ENCODE peak calls at places on chromosome 14, in six cellular contexts. One of them, this sample, is unnamed.

GRCh38 chr14:104967414-104968152 is 10.6 kb downstream of the AHNAK2 start:
- DNase-seq in LoVo: no peak
- DNase-seq in stimulated activated CD4-positive, alpha-beta T cell treated with anti-CD3 and anti-CD28 coated beads, Interleukin-2, amount 100 ng/mL, for 48 hours: no peak
- DNase-seq in SJSA1: no peak
- DNase-seq in esophagus squamous epithelium: no peak
- DNase-seq in NCI-H1417: no peak
- DNase-seq in this sample: peak

GRCh38 chr14:58637040-58637390 is 747 bp upstream of the DACT1 start:
- DNase-seq in esophagus squamous epithelium: no peak
- DNase-seq in LoVo: no peak
- DNase-seq in SJSA1: peak
- DNase-seq in stimulated activated CD4-positive, alpha-beta T cell treated with anti-CD3 and anti-CD28 coated beads, Interleukin-2, amount 100 ng/mL, for 48 hours: no peak
- DNase-seq in NCI-H1417: no peak
- DNase-seq in this sample: peak

GRCh38 chr14:95265106-95266094 is 54.3 kb downstream of the CLMN start:
- DNase-seq in SJSA1: peak
- DNase-seq in NCI-H1417: peak
- DNase-seq in LoVo: peak
- DNase-seq in stimulated activated CD4-positive, alpha-beta T cell treated with anti-CD3 and anti-CD28 coated beads, Interleukin-2, amount 100 ng/mL, for 48 hours: peak
- DNase-seq in esophagus squamous epithelium: no peak
- DNase-seq in this sample: no peak

GRCh38 chr14:83799230-83799629 is 1730.7 kb upstream of the FLRT2 start:
- DNase-seq in esophagus squamous epithelium: no peak
- DNase-seq in stimulated activated CD4-positive, alpha-beta T cell treated with anti-CD3 and anti-CD28 coated beads, Interleukin-2, amount 100 ng/mL, for 48 hours: no peak
- DNase-seq in LoVo: no peak
- DNase-seq in SJSA1: no peak
- DNase-seq in NCI-H1417: no peak
- DNase-seq in this sample: no peak

GRCh38 chr14:78403278-78403815 is 233.2 kb downstream of the NRXN3 start:
- DNase-seq in esophagus squamous epithelium: no peak
- DNase-seq in SJSA1: no peak
- DNase-seq in stimulated activated CD4-positive, alpha-beta T cell treated with anti-CD3 and anti-CD28 coated beads, Interleukin-2, amount 100 ng/mL, for 48 hours: no peak
- DNase-seq in LoVo: no peak
- DNase-seq in NCI-H1417: no peak
- DNase-seq in this sample: no peak

GRCh38 chr14:103890052-103890371 is 38.2 kb upstream of the TDRD9 start:
- DNase-seq in stimulated activated CD4-positive, alpha-beta T cell treated with anti-CD3 and anti-CD28 coated beads, Interleukin-2, amount 100 ng/mL, for 48 hours: no peak
- DNase-seq in NCI-H1417: no peak
- DNase-seq in LoVo: no peak
- DNase-seq in esophagus squamous epithelium: no peak
- DNase-seq in SJSA1: no peak
- DNase-seq in this sample: no peak

GRCh38 chr14:71604231-71604630 is 328.0 kb upstream of the RGS6 start:
- DNase-seq in esophagus squamous epithelium: no peak
- DNase-seq in LoVo: no peak
- DNase-seq in NCI-H1417: no peak
- DNase-seq in SJSA1: no peak
- DNase-seq in stimulated activated CD4-positive, alpha-beta T cell treated with anti-CD3 and anti-CD28 coated beads, Interleukin-2, amount 100 ng/mL, for 48 hours: no peak
- DNase-seq in this sample: no peak

GRCh38 chr14:99127651-99128167 is 144.3 kb downstream of the BCL11B start:
- DNase-seq in LoVo: no peak
- DNase-seq in NCI-H1417: no peak
- DNase-seq in esophagus squamous epithelium: no peak
- DNase-seq in stimulated activated CD4-positive, alpha-beta T cell treated with anti-CD3 and anti-CD28 coated beads, Interleukin-2, amount 100 ng/mL, for 48 hours: no peak
- DNase-seq in SJSA1: peak
- DNase-seq in this sample: peak

GRCh38 chr14:60111732-60112131 is 20.0 kb downstream of the PCNX4 start:
- DNase-seq in stimulated activated CD4-positive, alpha-beta T cell treated with anti-CD3 and anti-CD28 coated beads, Interleukin-2, amount 100 ng/mL, for 48 hours: no peak
- DNase-seq in NCI-H1417: no peak
- DNase-seq in LoVo: no peak
- DNase-seq in esophagus squamous epithelium: no peak
- DNase-seq in SJSA1: no peak
- DNase-seq in this sample: no peak

GRCh38 chr14:96176811-96177211 is 27.8 kb upstream of the BDKRB2 start:
- DNase-seq in NCI-H1417: no peak
- DNase-seq in LoVo: no peak
- DNase-seq in SJSA1: no peak
- DNase-seq in esophagus squamous epithelium: no peak
- DNase-seq in stimulated activated CD4-positive, alpha-beta T cell treated with anti-CD3 and anti-CD28 coated beads, Interleukin-2, amount 100 ng/mL, for 48 hours: no peak
- DNase-seq in this sample: peak

GRCh38 chr14:70901218-70901772 is 6.0 kb upstream of the PCNX1 start:
- DNase-seq in esophagus squamous epithelium: no peak
- DNase-seq in stimulated activated CD4-positive, alpha-beta T cell treated with anti-CD3 and anti-CD28 coated beads, Interleukin-2, amount 100 ng/mL, for 48 hours: no peak
- DNase-seq in NCI-H1417: no peak
- DNase-seq in LoVo: no peak
- DNase-seq in SJSA1: no peak
- DNase-seq in this sample: no peak

GRCh38 chr14:59484611-59485174 is 376 bp downstream of the JKAMP start:
- DNase-seq in LoVo: peak
- DNase-seq in esophagus squamous epithelium: no peak
- DNase-seq in stimulated activated CD4-positive, alpha-beta T cell treated with anti-CD3 and anti-CD28 coated beads, Interleukin-2, amount 100 ng/mL, for 48 hours: no peak
- DNase-seq in NCI-H1417: no peak
- DNase-seq in SJSA1: no peak
- DNase-seq in this sample: no peak

GRCh38 chr14:104400355-104400754 is 179.2 kb upstream of the C14orf180 start:
- DNase-seq in esophagus squamous epithelium: no peak
- DNase-seq in LoVo: no peak
- DNase-seq in SJSA1: no peak
- DNase-seq in stimulated activated CD4-positive, alpha-beta T cell treated with anti-CD3 and anti-CD28 coated beads, Interleukin-2, amount 100 ng/mL, for 48 hours: no peak
- DNase-seq in NCI-H1417: no peak
- DNase-seq in this sample: no peak

GRCh38 chr14:75542585-75543091 is 20.4 kb downstream of the BATF start:
- DNase-seq in NCI-H1417: no peak
- DNase-seq in esophagus squamous epithelium: peak
- DNase-seq in SJSA1: no peak
- DNase-seq in LoVo: no peak
- DNase-seq in stimulated activated CD4-positive, alpha-beta T cell treated with anti-CD3 and anti-CD28 coated beads, Interleukin-2, amount 100 ng/mL, for 48 hours: peak
- DNase-seq in this sample: peak

GRCh38 chr14:31268216-31268615 is 60.6 kb upstream of the HECTD1 start:
- DNase-seq in SJSA1: no peak
- DNase-seq in NCI-H1417: no peak
- DNase-seq in esophagus squamous epithelium: no peak
- DNase-seq in LoVo: no peak
- DNase-seq in stimulated activated CD4-positive, alpha-beta T cell treated with anti-CD3 and anti-CD28 coated beads, Interleukin-2, amount 100 ng/mL, for 48 hours: no peak
- DNase-seq in this sample: no peak

GRCh38 chr14:22532345-22533056 is 56.5 kb downstream of the DAD1 start:
- DNase-seq in NCI-H1417: no peak
- DNase-seq in LoVo: no peak
- DNase-seq in stimulated activated CD4-positive, alpha-beta T cell treated with anti-CD3 and anti-CD28 coated beads, Interleukin-2, amount 100 ng/mL, for 48 hours: no peak
- DNase-seq in esophagus squamous epithelium: no peak
- DNase-seq in SJSA1: no peak
- DNase-seq in this sample: peak

GRCh38 chr14:99603471-99603933 is 505 bp downstream of the CCDC85C start:
- DNase-seq in stimulated activated CD4-positive, alpha-beta T cell treated with anti-CD3 and anti-CD28 coated beads, Interleukin-2, amount 100 ng/mL, for 48 hours: peak
- DNase-seq in LoVo: peak
- DNase-seq in NCI-H1417: peak
- DNase-seq in SJSA1: no peak
- DNase-seq in esophagus squamous epithelium: no peak
- DNase-seq in this sample: no peak

GRCh38 chr14:99124482-99125104 is 147.4 kb downstream of the BCL11B start:
- DNase-seq in SJSA1: peak
- DNase-seq in stimulated activated CD4-positive, alpha-beta T cell treated with anti-CD3 and anti-CD28 coated beads, Interleukin-2, amount 100 ng/mL, for 48 hours: no peak
- DNase-seq in NCI-H1417: no peak
- DNase-seq in LoVo: no peak
- DNase-seq in esophagus squamous epithelium: no peak
- DNase-seq in this sample: no peak

GRCh38 chr14:57871487-57872080 is 5.7 kb upstream of the SLC35F4 start:
- DNase-seq in esophagus squamous epithelium: no peak
- DNase-seq in stimulated activated CD4-positive, alpha-beta T cell treated with anti-CD3 and anti-CD28 coated beads, Interleukin-2, amount 100 ng/mL, for 48 hours: no peak
- DNase-seq in NCI-H1417: peak
- DNase-seq in LoVo: peak
- DNase-seq in SJSA1: no peak
- DNase-seq in this sample: no peak

GRCh38 chr14:73776194-73776537 is 62.0 kb upstream of the PNMA1 start:
- DNase-seq in stimulated activated CD4-positive, alpha-beta T cell treated with anti-CD3 and anti-CD28 coated beads, Interleukin-2, amount 100 ng/mL, for 48 hours: no peak
- DNase-seq in SJSA1: no peak
- DNase-seq in NCI-H1417: no peak
- DNase-seq in LoVo: no peak
- DNase-seq in esophagus squamous epithelium: no peak
- DNase-seq in this sample: no peak

GRCh38 chr14:23814858-23815257 is 138.7 kb upstream of the DHRS4 start:
- DNase-seq in stimulated activated CD4-positive, alpha-beta T cell treated with anti-CD3 and anti-CD28 coated beads, Interleukin-2, amount 100 ng/mL, for 48 hours: no peak
- DNase-seq in esophagus squamous epithelium: no peak
- DNase-seq in SJSA1: no peak
- DNase-seq in LoVo: no peak
- DNase-seq in NCI-H1417: no peak
- DNase-seq in this sample: no peak

GRCh38 chr14:76929927-76930326 is 98.6 kb downstream of the IRF2BPL start:
- DNase-seq in NCI-H1417: peak
- DNase-seq in LoVo: no peak
- DNase-seq in esophagus squamous epithelium: no peak
- DNase-seq in stimulated activated CD4-positive, alpha-beta T cell treated with anti-CD3 and anti-CD28 coated beads, Interleukin-2, amount 100 ng/mL, for 48 hours: no peak
- DNase-seq in SJSA1: no peak
- DNase-seq in this sample: no peak